ENCODE peak calls at places on chromosomes 4 and X, in ten cellular contexts. X, U, C, P, L, E, M, H, T and Q are unnamed samples.

GRCh38 chr4:76535603-76536380 is 100.8 kb downstream of the SHROOM3 start:
- DNase-seq in L (peak), U (no peak), X (no peak), H (peak), P (no peak), T (peak), C (no peak), M (no peak), E (peak), Q (no peak)

GRCh38 chr4:41670530-41670929 is 78.0 kb downstream of the PHOX2B start:
- DNase-seq in M (peak), U (no peak), C (no peak), E (no peak), L (no peak), H (no peak), P (no peak), T (no peak), X (no peak), Q (no peak)

GRCh38 chrX:39869846-39870601 is 227.7 kb downstream of the BCOR start:
- DNase-seq in P (no peak), T (peak), U (peak), M (no peak), H (no peak), C (no peak), X (no peak), L (peak), E (peak), Q (no peak)

GRCh38 chrX:95152810-95153209 is 1478.8 kb downstream of the FAM133A start:
- DNase-seq in P (no peak), X (no peak), U (no peak), T (no peak), L (no peak), C (no peak), H (no peak), M (no peak), E (no peak), Q (no peak)

GRCh38 chrX:78315745-78316144 is 11.7 kb downstream of the CYSLTR1 start:
- DNase-seq in U (no peak), T (no peak), L (no peak), E (peak), C (no peak), X (no peak), M (no peak), H (no peak), P (no peak), Q (no peak)

GRCh38 chr4:172919269-172919668 is 249.3 kb upstream of the GALNT7 start:
- DNase-seq in E (no peak), H (no peak), M (no peak), U (no peak), P (no peak), C (no peak), L (no peak), T (no peak), X (no peak), Q (no peak)

GRCh38 chr4:128416921-128417320 is 129.3 kb upstream of the PGRMC2 start:
- DNase-seq in M (no peak), E (no peak), T (no peak), L (no peak), C (no peak), X (no peak), U (no peak), H (no peak), P (no peak), Q (no peak)

GRCh38 chrX:10769165-10769564 is 148.8 kb upstream of the MID1 start:
- DNase-seq in E (peak), U (no peak), X (peak), C (no peak), H (peak), M (no peak), P (peak), T (peak), L (peak), Q (no peak)

GRCh38 chr4:53529025-53529424 is 62.3 kb downstream of the LNX1 start:
- DNase-seq in T (no peak), X (no peak), E (no peak), H (no peak), P (no peak), L (no peak), M (no peak), C (no peak), U (no peak), Q (no peak)

GRCh38 chr4:7757501-7758443 is 181.9 kb downstream of the AFAP1 start:
- DNase-seq in T (no peak), H (no peak), L (no peak), U (no peak), C (no peak), M (peak), E (no peak), X (no peak), P (no peak), Q (no peak)

GRCh38 chrX:153925739-153926593 is at the start of gene ARHGAP4:
- DNase-seq in E (no peak), P (peak), M (no peak), U (peak), T (no peak), H (no peak), L (peak), X (no peak), C (no peak), Q (no peak)